ENCODE peak calls at places on chromosomes 12 and 14, in five cellular contexts. H is left ventricle myocardium superior, M is NCI-H2081, B is fibroblast of lung, Y is CMK. A is an unnamed sample.

GRCh38 chr14:78319411-78319810 is 149.2 kb downstream of the NRXN3 start:
- DNase-seq in H (no peak), Y (no peak), M (no peak), B (no peak), A (no peak)

GRCh38 chr12:99055294-99055693 is 410.2 kb downstream of the APAF1 start:
- DNase-seq in B (no peak), H (no peak), M (no peak), Y (no peak), A (no peak)

GRCh38 chr12:70806827-70807226 is 113.7 kb downstream of the PTPRR start:
- DNase-seq in M (no peak), B (no peak), Y (no peak), H (no peak), A (no peak)

GRCh38 chr12:129082441-129082840 is 229.2 kb downstream of the GLT1D1 start:
- DNase-seq in M (no peak), Y (no peak), B (no peak), H (no peak), A (no peak)

GRCh38 chr12:97425802-97426484 is 36.7 kb upstream of the RMST start:
- DNase-seq in M (no peak), Y (no peak), H (no peak), B (no peak), A (no peak)

GRCh38 chr14:100147181-100147631 is 12.2 kb downstream of the DEGS2 start:
- DNase-seq in Y (no peak), H (no peak), B (no peak), M (no peak), A (peak; percentile 83)

GRCh38 chr12:51911788-51912711 is 4.7 kb downstream of the ACVRL1 start:
- DNase-seq in M (no peak), B (no peak), Y (no peak), H (peak; percentile 70), A (peak; percentile 37)

GRCh38 chr12:13627536-13627935 is 353.9 kb downstream of the GRIN2B start:
- DNase-seq in B (no peak), Y (no peak), H (no peak), M (no peak), A (no peak)

GRCh38 chr12:47079365-47079893 is at the start of gene PCED1B:
- DNase-seq in B (peak; percentile 69), Y (no peak), M (peak; percentile 9), H (peak; percentile 86), A (peak; percentile 85)

GRCh38 chr14:87233266-87233665 is 759.7 kb downstream of the GALC start:
- DNase-seq in M (no peak), H (no peak), Y (no peak), B (no peak), A (no peak)

GRCh38 chr12:122641976-122642375 is 61.2 kb downstream of the HCAR2 start:
- DNase-seq in Y (no peak), H (no peak), M (no peak), B (peak; percentile 15), A (no peak)

GRCh38 chr12:93943766-93944165 is 204.6 kb upstream of the PLXNC1 start:
- DNase-seq in B (peak; percentile 24), Y (no peak), M (no peak), H (no peak), A (no peak)

GRCh38 chr12:22687677-22688076 is 62.7 kb downstream of the ETNK1 start:
- DNase-seq in Y (no peak), M (no peak), H (no peak), B (peak; percentile 86), A (no peak)

GRCh38 chr14:105439710-105440553 is 20.3 kb downstream of the MTA1 start:
- DNase-seq in M (peak; percentile 27), H (peak; percentile 38), Y (no peak), B (no peak), A (no peak)

GRCh38 chr14:60532442-60532841 is 23.5 kb downstream of the SIX6 start:
- DNase-seq in Y (no peak), B (no peak), H (no peak), M (no peak), A (no peak)

A was measured in activated effector memory CD4-positive, alpha-beta T cell treated with anti-CD3 and anti-CD28 coated beads, Interleukin-2, amount 50 U/mL, for 16 hours.